ENCODE peak calls at places on chromosomes 7 and 10, in nine cellular contexts. One of them, this sample, is unnamed.

GRCh38 chr10:46220872-46221538 is 65.8 kb upstream of the ANTXRL start:
- DNase-seq in pons: no peak
- DNase-seq in HFFc6: no peak
- DNase-seq in AML-193: no peak
- DNase-seq in midbrain: no peak
- DNase-seq in GM03348: peak
- DNase-seq in CD14-positive monocyte: no peak
- DNase-seq in effector CD4-positive, alpha-beta T cell: no peak
- DNase-seq in stimulated activated CD4-positive, alpha-beta T cell treated with anti-CD3 and anti-CD28 coated beads, Interleukin-2, amount 100 ng/mL, for 48 hours: no peak
- DNase-seq in this sample: no peak

GRCh38 chr7:46478046-46478445 is 557.0 kb upstream of the IGFBP3 start:
- DNase-seq in pons: no peak
- DNase-seq in HFFc6: peak
- DNase-seq in AML-193: no peak
- DNase-seq in midbrain: no peak
- DNase-seq in GM03348: peak
- DNase-seq in CD14-positive monocyte: no peak
- DNase-seq in effector CD4-positive, alpha-beta T cell: no peak
- DNase-seq in stimulated activated CD4-positive, alpha-beta T cell treated with anti-CD3 and anti-CD28 coated beads, Interleukin-2, amount 100 ng/mL, for 48 hours: no peak
- DNase-seq in this sample: no peak

GRCh38 chr10:15136960-15137359 is 31.5 kb downstream of the NMT2 start:
- DNase-seq in pons: no peak
- DNase-seq in HFFc6: no peak
- DNase-seq in AML-193: no peak
- DNase-seq in midbrain: no peak
- DNase-seq in GM03348: no peak
- DNase-seq in CD14-positive monocyte: no peak
- DNase-seq in effector CD4-positive, alpha-beta T cell: no peak
- DNase-seq in stimulated activated CD4-positive, alpha-beta T cell treated with anti-CD3 and anti-CD28 coated beads, Interleukin-2, amount 100 ng/mL, for 48 hours: no peak
- DNase-seq in this sample: no peak

GRCh38 chr10:131354380-131354779 is 42.9 kb upstream of the TCERG1L start:
- DNase-seq in pons: no peak
- DNase-seq in HFFc6: no peak
- DNase-seq in AML-193: no peak
- DNase-seq in midbrain: no peak
- DNase-seq in GM03348: no peak
- DNase-seq in CD14-positive monocyte: no peak
- DNase-seq in effector CD4-positive, alpha-beta T cell: no peak
- DNase-seq in stimulated activated CD4-positive, alpha-beta T cell treated with anti-CD3 and anti-CD28 coated beads, Interleukin-2, amount 100 ng/mL, for 48 hours: no peak
- DNase-seq in this sample: no peak

GRCh38 chr10:99331207-99331803 is 2.1 kb downstream of the CNNM1 start:
- DNase-seq in pons: no peak
- DNase-seq in HFFc6: peak
- DNase-seq in AML-193: no peak
- DNase-seq in midbrain: no peak
- DNase-seq in GM03348: peak
- DNase-seq in CD14-positive monocyte: no peak
- DNase-seq in effector CD4-positive, alpha-beta T cell: no peak
- DNase-seq in stimulated activated CD4-positive, alpha-beta T cell treated with anti-CD3 and anti-CD28 coated beads, Interleukin-2, amount 100 ng/mL, for 48 hours: no peak
- DNase-seq in this sample: no peak

GRCh38 chr10:97921581-97922377 is 72.1 kb downstream of the GOLGA7B start:
- DNase-seq in pons: no peak
- DNase-seq in HFFc6: no peak
- DNase-seq in AML-193: no peak
- DNase-seq in midbrain: peak
- DNase-seq in GM03348: no peak
- DNase-seq in CD14-positive monocyte: peak
- DNase-seq in effector CD4-positive, alpha-beta T cell: no peak
- DNase-seq in stimulated activated CD4-positive, alpha-beta T cell treated with anti-CD3 and anti-CD28 coated beads, Interleukin-2, amount 100 ng/mL, for 48 hours: no peak
- DNase-seq in this sample: no peak

GRCh38 chr10:70348228-70348850 is 34.1 kb downstream of the LRRC20 start:
- DNase-seq in pons: peak
- DNase-seq in HFFc6: no peak
- DNase-seq in AML-193: peak
- DNase-seq in midbrain: no peak
- DNase-seq in GM03348: peak
- DNase-seq in CD14-positive monocyte: no peak
- DNase-seq in effector CD4-positive, alpha-beta T cell: no peak
- DNase-seq in stimulated activated CD4-positive, alpha-beta T cell treated with anti-CD3 and anti-CD28 coated beads, Interleukin-2, amount 100 ng/mL, for 48 hours: peak
- DNase-seq in this sample: peak

GRCh38 chr10:48794074-48794473 is 109.4 kb downstream of the WDFY4 start:
- DNase-seq in pons: no peak
- DNase-seq in HFFc6: no peak
- DNase-seq in AML-193: no peak
- DNase-seq in midbrain: no peak
- DNase-seq in GM03348: no peak
- DNase-seq in CD14-positive monocyte: no peak
- DNase-seq in effector CD4-positive, alpha-beta T cell: no peak
- DNase-seq in stimulated activated CD4-positive, alpha-beta T cell treated with anti-CD3 and anti-CD28 coated beads, Interleukin-2, amount 100 ng/mL, for 48 hours: no peak
- DNase-seq in this sample: no peak

GRCh38 chr7:104969183-104969582 is 44.8 kb upstream of the KMT2E start:
- DNase-seq in pons: no peak
- DNase-seq in HFFc6: no peak
- DNase-seq in AML-193: no peak
- DNase-seq in midbrain: no peak
- DNase-seq in GM03348: no peak
- DNase-seq in CD14-positive monocyte: no peak
- DNase-seq in effector CD4-positive, alpha-beta T cell: no peak
- DNase-seq in stimulated activated CD4-positive, alpha-beta T cell treated with anti-CD3 and anti-CD28 coated beads, Interleukin-2, amount 100 ng/mL, for 48 hours: no peak
- DNase-seq in this sample: no peak